ENCODE peak calls at places on chromosomes 7 and 10, in seven cellular contexts. N is pancreas; E is brain microvascular endothelial cell; Q is RWPE1; I is heart right ventricle; J is CD4-positive, alpha-beta T cell; G is cardiac muscle cell. U is an unnamed sample.

GRCh38 chr7:32204361-32205018 is 134.3 kb upstream of the PDE1C start:
- DNase-seq in N (peak), E (peak), Q (peak), I (peak), J (no peak), G (peak), U (peak)

GRCh38 chr10:68223535-68224165 is 8.3 kb downstream of the ATOH7 start:
- DNase-seq in N (no peak), E (no peak), Q (no peak), I (no peak), J (no peak), G (no peak), U (no peak)

GRCh38 chr10:107118866-107119265 is 45.6 kb downstream of the SORCS1 start:
- DNase-seq in N (no peak), E (no peak), Q (no peak), I (no peak), J (no peak), G (no peak), U (no peak)

GRCh38 chr10:103921750-103922195 is 3.8 kb upstream of the STN1 start:
- DNase-seq in N (no peak), E (peak), Q (no peak), I (no peak), J (no peak), G (peak), U (no peak)

GRCh38 chr7:44604941-44605340 is 1.5 kb upstream of the OGDH start:
- DNase-seq in N (no peak), E (no peak), Q (no peak), I (no peak), J (no peak), G (no peak), U (no peak)

GRCh38 chr10:92757066-92757716 is 67.4 kb downstream of the HHEX start:
- DNase-seq in N (peak), E (peak), Q (peak), I (peak), J (no peak), G (peak), U (peak)

GRCh38 chr7:44325811-44326241 is 432 bp upstream of the CAMK2B start:
- DNase-seq in N (no peak), E (no peak), Q (no peak), I (no peak), J (no peak), G (peak), U (no peak)

GRCh38 chr7:1706381-1706720 is 36.3 kb downstream of the ELFN1 start:
- DNase-seq in N (peak), E (no peak), Q (no peak), I (no peak), J (no peak), G (no peak), U (no peak)

GRCh38 chr10:75545333-75545732 is 113.9 kb downstream of the LRMDA start:
- DNase-seq in N (no peak), E (no peak), Q (no peak), I (no peak), J (no peak), G (no peak), U (no peak)

GRCh38 chr10:121404611-121405010 is 193.6 kb downstream of the FGFR2 start:
- DNase-seq in N (no peak), E (no peak), Q (no peak), I (no peak), J (no peak), G (no peak), U (no peak)

GRCh38 chr10:10684972-10685371 is 332.7 kb upstream of the CELF2 start:
- DNase-seq in N (no peak), E (no peak), Q (no peak), I (no peak), J (no peak), G (no peak), U (no peak)

GRCh38 chr10:16754765-16755164 is 62.5 kb downstream of the RSU1 start:
- DNase-seq in N (no peak), E (no peak), Q (no peak), I (no peak), J (no peak), G (no peak), U (no peak)

GRCh38 chr7:107982918-107983389 is 20.0 kb downstream of the LAMB1 start:
- DNase-seq in N (no peak), E (no peak), Q (no peak), I (peak), J (no peak), G (no peak), U (no peak)

GRCh38 chr7:9023895-9024294 is 590.5 kb downstream of the NXPH1 start:
- DNase-seq in N (no peak), E (no peak), Q (no peak), I (no peak), J (no peak), G (no peak), U (no peak)

GRCh38 chr10:60549686-60550085 is 160.0 kb upstream of the ANK3 start:
- DNase-seq in N (no peak), E (no peak), Q (peak), I (no peak), J (no peak), G (peak), U (no peak)

GRCh38 chr7:68258569-68258968 is 1261.9 kb downstream of the TYW1 start:
- DNase-seq in N (no peak), E (no peak), Q (no peak), I (no peak), J (no peak), G (no peak), U (no peak)

GRCh38 chr7:129277629-129278028 is 52.8 kb downstream of the AHCYL2 start:
- DNase-seq in N (no peak), E (no peak), Q (no peak), I (no peak), J (no peak), G (no peak), U (no peak)

GRCh38 chr7:30285067-30285530 is 702 bp downstream of the ZNRF2 start:
- DNase-seq in N (no peak), E (no peak), Q (no peak), I (no peak), J (peak), G (peak), U (no peak)

GRCh38 chr7:65980478-65981250 is 1.3 kb downstream of the GUSB start:
- DNase-seq in N (peak), E (peak), Q (no peak), I (peak), J (no peak), G (peak), U (no peak)

GRCh38 chr7:65976659-65977196 is 5.3 kb downstream of the GUSB start:
- DNase-seq in N (no peak), E (no peak), Q (no peak), I (no peak), J (no peak), G (no peak), U (no peak)

GRCh38 chr7:65978891-65979582 is 3.0 kb downstream of the GUSB start:
- DNase-seq in N (no peak), E (no peak), Q (no peak), I (no peak), J (no peak), G (no peak), U (no peak)

GRCh38 chr7:65981965-65982792 is at the start of gene GUSB:
- DNase-seq in N (peak), E (peak), Q (peak), I (peak), J (peak), G (peak), U (peak)

DNA sequence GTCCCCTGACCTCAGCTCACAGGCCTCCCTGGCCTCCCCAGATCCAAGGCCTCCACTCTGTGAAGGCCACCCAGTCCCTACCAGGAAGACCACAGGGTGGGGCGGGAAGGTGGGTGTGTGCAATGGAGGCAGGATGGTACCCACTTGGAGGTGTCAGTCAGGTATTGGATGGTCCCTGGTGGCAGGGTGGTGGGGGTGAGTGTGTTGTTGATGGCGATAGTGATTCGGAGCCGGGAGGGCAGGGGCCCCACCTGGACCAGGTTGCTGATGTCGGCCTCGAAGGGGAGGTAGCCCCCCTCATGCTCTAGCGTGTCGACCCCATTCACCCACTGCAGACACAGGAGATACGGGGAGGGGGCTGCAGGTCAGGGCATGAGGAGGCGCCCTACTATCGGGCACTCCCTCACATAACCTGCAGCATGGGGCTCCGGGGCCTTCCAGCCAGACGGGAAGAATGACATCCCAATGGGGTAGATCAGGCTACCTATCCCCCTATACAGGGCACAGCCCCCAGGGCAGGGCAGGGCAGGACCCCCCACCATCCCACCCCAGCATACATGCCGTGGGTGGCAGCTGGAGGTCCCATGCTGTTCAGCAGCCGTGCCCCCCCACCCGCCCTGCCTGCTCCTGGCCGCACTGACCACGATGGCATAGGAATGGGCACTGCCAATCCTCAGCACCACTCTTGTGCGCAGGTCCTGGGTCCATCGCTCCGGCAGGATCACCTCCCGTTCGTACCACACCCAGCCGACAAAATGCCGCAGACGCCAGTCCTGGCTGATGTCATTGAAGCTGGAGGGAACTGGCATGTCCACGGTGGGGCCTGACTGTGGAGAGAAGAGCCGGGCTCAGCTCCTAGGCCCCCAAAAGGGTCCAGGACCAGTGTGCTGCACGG is 2.2 kb downstream of the GUSB start:
- DNase-seq in N (no peak), E (no peak), Q (no peak), I (no peak), J (no peak), G (no peak), U (no peak)
- H3K27ac ChIP-seq in N (no peak), E (no peak), Q (peak), I (peak), J (peak), G (no peak), U (no peak)

GRCh38 chr10:128052696-128053095 is 73.5 kb downstream of the MKI67 start:
- DNase-seq in N (no peak), E (no peak), Q (no peak), I (no peak), J (no peak), G (no peak), U (no peak)

GRCh38 chr10:128051548-128051947 is 74.7 kb downstream of the MKI67 start:
- DNase-seq in N (no peak), E (no peak), Q (no peak), I (no peak), J (no peak), G (no peak), U (no peak)

GRCh38 chr10:128054163-128054970 is 71.9 kb downstream of the MKI67 start:
- DNase-seq in N (no peak), E (no peak), Q (no peak), I (no peak), J (no peak), G (no peak), U (no peak)

GRCh38 chr10:128055061-128055868 is 71.0 kb downstream of the MKI67 start:
- DNase-seq in N (no peak), E (no peak), Q (no peak), I (no peak), J (no peak), G (no peak), U (no peak)

GRCh38 chr10:128053356-128053755 is 72.9 kb downstream of the MKI67 start:
- DNase-seq in N (no peak), E (no peak), Q (no peak), I (no peak), J (no peak), G (no peak), U (no peak)
- TF ChIP-seq CTCF in N (no peak), E (no peak), Q (no peak), I (no peak), J (no peak), G (no peak), U (no peak)

GRCh38 chr7:7114575-7115291 is 67.6 kb upstream of the C1GALT1 start:
- DNase-seq in N (no peak), E (no peak), Q (no peak), I (no peak), J (no peak), G (no peak), U (no peak)
- H3K27ac ChIP-seq in N (no peak), E (no peak), Q (no peak), I (no peak), J (no peak), G (no peak), U (no peak)

GRCh38 chr10:45409782-45410181 is 35.8 kb downstream of the ALOX5 start:
- DNase-seq in N (no peak), E (no peak), Q (no peak), I (no peak), J (no peak), G (no peak), U (no peak)

GRCh38 chr10:45410489-45410806 is 36.4 kb downstream of the ALOX5 start:
- DNase-seq in N (no peak), E (no peak), Q (no peak), I (no peak), J (no peak), G (no peak), U (no peak)

GRCh38 chr10:45411607-45411940 is 37.6 kb downstream of the ALOX5 start:
- DNase-seq in N (no peak), E (no peak), Q (no peak), I (no peak), J (no peak), G (no peak), U (no peak)

GRCh38 chr10:45408421-45409319 is 34.7 kb downstream of the ALOX5 start:
- DNase-seq in N (no peak), E (no peak), Q (no peak), I (no peak), J (no peak), G (no peak), U (no peak)

GRCh38 chr10:45410807-45411606 is 37.0 kb downstream of the ALOX5 start:
- DNase-seq in N (no peak), E (no peak), Q (no peak), I (no peak), J (no peak), G (peak), U (no peak)
- TF ChIP-seq CTCF in N (no peak), E (no peak), Q (no peak), I (no peak), J (no peak), G (no peak), U (no peak)

DNA sequence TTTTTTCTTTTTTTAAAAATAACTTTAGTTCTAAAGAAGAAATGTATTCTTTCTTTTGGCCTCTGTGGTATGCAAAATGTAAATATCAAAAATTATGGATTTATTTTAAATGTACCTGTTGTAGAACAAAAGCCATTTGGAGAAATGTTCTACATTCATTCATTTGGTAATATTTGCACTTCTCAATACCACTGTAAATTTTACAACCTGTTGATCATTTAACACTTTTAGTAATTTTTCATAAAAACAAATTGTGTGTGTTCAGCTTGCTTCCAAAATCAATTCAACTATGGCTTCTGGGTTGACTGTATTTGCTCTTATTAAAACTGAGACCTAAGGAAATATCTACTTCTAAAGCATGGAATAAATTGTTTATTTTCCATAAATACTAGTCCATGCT is 2.3 kb upstream of the IGF2BP3 start:
- DNase-seq in N (no peak), E (no peak), Q (no peak), I (no peak), J (no peak), G (no peak), U (no peak)
- H3K27ac ChIP-seq in N (no peak), E (no peak), Q (no peak), I (no peak), J (no peak), G (peak), U (no peak)